ENCODE peak calls at places on chromosome 4, in four cellular contexts. B is stimulated activated CD8-positive, alpha-beta memory T cell treated with anti-CD3 and anti-CD28 coated beads, Interleukin-4, amount 100 ng/mL, for 24 hours; I is SW480; H is NCI-H446. O is an unnamed sample.

GRCh38 chr4:3471098-3471760 is 8.1 kb downstream of the DOK7 start:
- DNase-seq in B (no peak), I (no peak), H (no peak), O (no peak)

GRCh38 chr4:23828779-23829178 is 61.1 kb downstream of the PPARGC1A start:
- DNase-seq in H (no peak), B (no peak), I (no peak), O (no peak)

GRCh38 chr4:147597561-147597960 is 19.6 kb upstream of the TMEM184C start:
- DNase-seq in H (no peak), I (no peak), B (no peak), O (no peak)

GRCh38 chr4:168598191-168598590 is 101.3 kb downstream of the PALLD start:
- DNase-seq in H (no peak), B (no peak), I (no peak), O (peak; percentile 48)

GRCh38 chr4:130233377-130234047 is 1137.6 kb downstream of the C4orf33 start:
- DNase-seq in H (no peak), B (no peak), I (no peak), O (no peak)

GRCh38 chr4:11428161-11428700 is 463 bp downstream of the HS3ST1 start:
- DNase-seq in I (peak; percentile 13), H (no peak), B (no peak), O (no peak)

GRCh38 chr4:73257995-73258667 is 467 bp downstream of the ANKRD17 start:
- DNase-seq in B (no peak), H (peak; percentile 16), I (peak; percentile 20), O (no peak)

GRCh38 chr4:172344266-172344772 is 531.1 kb downstream of the GALNTL6 start:
- DNase-seq in I (no peak), H (no peak), B (no peak), O (no peak)

GRCh38 chr4:132387060-132387459 is 762.0 kb upstream of the PCDH10 start:
- DNase-seq in H (no peak), I (no peak), B (no peak), O (no peak)

GRCh38 chr4:77734928-77735327 is 84.2 kb downstream of the CNOT6L start:
- DNase-seq in I (peak; percentile 50), B (peak; percentile 4), H (no peak), O (peak; percentile 28)

GRCh38 chr4:82711158-82711785 is 87.3 kb downstream of the SCD5 start:
- DNase-seq in B (no peak), I (peak; percentile 8), H (no peak), O (no peak)

GRCh38 chr4:101711590-101712255 is 78.8 kb upstream of the BANK1 start:
- DNase-seq in B (no peak), H (peak; percentile 81), I (no peak), O (no peak)

GRCh38 chr4:7224001-7224400 is 31.7 kb downstream of the SORCS2 start:
- DNase-seq in H (no peak), I (no peak), B (no peak), O (no peak)

GRCh38 chr4:143771269-143771668 is 70.8 kb upstream of the FREM3 start:
- DNase-seq in B (no peak), I (no peak), H (no peak), O (no peak)

GRCh38 chr4:163540977-163541376 is 46.5 kb downstream of the TMA16 start:
- DNase-seq in H (no peak), B (no peak), I (no peak), O (peak; percentile 73)

GRCh38 chr4:111943796-111944203 is 201.5 kb upstream of the FAM241A start:
- DNase-seq in H (no peak), B (no peak), I (peak; percentile 23), O (peak; percentile 70)

GRCh38 chr4:111994392-111994791 is 150.9 kb upstream of the FAM241A start:
- DNase-seq in H (no peak), B (no peak), I (no peak), O (no peak)

GRCh38 chr4:150253965-150254364 is 175.7 kb downstream of the DCLK2 start:
- DNase-seq in H (no peak), B (no peak), I (no peak), O (no peak)

GRCh38 chr4:156654410-156654809 is 317.2 kb downstream of the PDGFC start:
- DNase-seq in I (peak; percentile 76), B (no peak), H (no peak), O (no peak)

GRCh38 chr4:99832854-99833253 is 16.2 kb downstream of the DAPP1 start:
- DNase-seq in I (no peak), H (no peak), B (no peak), O (no peak)

GRCh38 chr4:185559913-185560281 is 24.6 kb upstream of the PDLIM3 start:
- DNase-seq in I (peak; percentile 52), B (no peak), H (no peak), O (no peak)

GRCh38 chr4:115249808-115250207 is 136.4 kb upstream of the NDST4 start:
- DNase-seq in B (no peak), I (peak; percentile 88), H (no peak), O (no peak)

GRCh38 chr4:32207456-32207855 is 1487.3 kb downstream of the PCDH7 start:
- DNase-seq in H (no peak), B (no peak), I (no peak), O (no peak)

GRCh38 chr4:151198748-151199147 is 78.2 kb upstream of the PRSS48 start:
- DNase-seq in B (no peak), I (no peak), H (no peak), O (no peak)

GRCh38 chr4:87423313-87424031 is 1.1 kb downstream of the NUDT9 start:
- DNase-seq in I (no peak), H (peak; percentile 6), B (no peak), O (no peak)

GRCh38 chr4:81682492-81682891 is 210.8 kb upstream of the RASGEF1B start:
- DNase-seq in I (no peak), B (no peak), H (no peak), O (no peak)

GRCh38 chr4:184544711-184545409 is 70.5 kb upstream of the IRF2 start:
- DNase-seq in B (no peak), I (no peak), H (no peak), O (no peak)

GRCh38 chr4:106208481-106209460 is 107.2 kb downstream of the TBCK start:
- DNase-seq in I (no peak), H (no peak), B (no peak), O (no peak)

GRCh38 chr4:53786632-53787031 is 195.3 kb upstream of the LNX1 start:
- DNase-seq in H (no peak), I (no peak), B (no peak), O (peak; percentile 59)

GRCh38 chr4:139530833-139531427 is 25.1 kb downstream of the SETD7 start:
- DNase-seq in I (no peak), B (peak; percentile 28), H (no peak), O (peak; percentile 68)

GRCh38 chr4:85514117-85514516 is 39.2 kb downstream of the ARHGAP24 start:
- DNase-seq in I (no peak), H (no peak), B (no peak), O (no peak)

GRCh38 chr4:107913283-107913899 is 18.0 kb upstream of the CYP2U1 start:
- DNase-seq in H (peak; percentile 28), I (peak; percentile 50), B (no peak), O (peak; percentile 62)

GRCh38 chr4:155578726-155579385 is 87.8 kb upstream of the GUCY1A1 start:
- DNase-seq in B (no peak), H (no peak), I (no peak), O (peak; percentile 63)

GRCh38 chr4:43339435-43339834 is 446.9 kb downstream of the GRXCR1 start:
- DNase-seq in B (no peak), I (no peak), H (no peak), O (peak; percentile 10)

GRCh38 chr4:13329963-13330362 is 154.2 kb downstream of the RAB28 start:
- DNase-seq in H (peak; percentile 10), B (no peak), I (no peak), O (no peak)

GRCh38 chr4:15682790-15683495 is 1.3 kb downstream of the FAM200B start:
- DNase-seq in I (no peak), H (no peak), B (no peak), O (no peak)